ENCODE peak calls at places on chromosomes 6 and 20, in eight cellular contexts. Q, R, K, E, N, W, F and P are unnamed samples.

GRCh38 chr20:17488916-17489600 is 42.1 kb downstream of the BFSP1 start:
- DNase-seq in Q (no peak), R (no peak), K (peak; percentile 48), E (no peak), N (no peak), W (no peak), F (no peak), P (no peak)

GRCh38 chr6:6317825-6318733 is 2.4 kb downstream of the F13A1 start:
- DNase-seq in Q (no peak), R (no peak), K (no peak), E (no peak), N (no peak), W (peak; percentile 55), F (no peak), P (no peak)

GRCh38 chr20:33054791-33055190 is 1.1 kb downstream of the BPIFB3 start:
- DNase-seq in Q (no peak), R (no peak), K (no peak), E (no peak), N (no peak), W (no peak), F (no peak), P (no peak)

GRCh38 chr6:129701721-129702455 is 8.1 kb downstream of the ARHGAP18 start:
- DNase-seq in Q (peak; percentile 69), R (no peak), K (no peak), E (no peak), N (no peak), W (no peak), F (no peak), P (peak; percentile 90)

GRCh38 chr6:118826096-118826495 is 67.9 kb upstream of the ASF1A start:
- DNase-seq in Q (no peak), R (no peak), K (no peak), E (no peak), N (no peak), W (no peak), F (no peak), P (no peak)

GRCh38 chr6:70225052-70225451 is 77.8 kb downstream of the COL9A1 start:
- DNase-seq in Q (no peak), R (no peak), K (no peak), E (no peak), N (no peak), W (no peak), F (no peak), P (no peak)

GRCh38 chr6:102114402-102114801 is 720.9 kb downstream of the GRIK2 start:
- DNase-seq in Q (no peak), R (no peak), K (no peak), E (no peak), N (no peak), W (no peak), F (peak; percentile 3), P (peak; percentile 7)

GRCh38 chr6:66210964-66211363 is 503.9 kb upstream of the EYS start:
- DNase-seq in Q (no peak), R (no peak), K (no peak), E (no peak), N (no peak), W (no peak), F (no peak), P (no peak)

GRCh38 chr6:12709116-12709515 is 7.5 kb upstream of the PHACTR1 start:
- DNase-seq in Q (peak; percentile 77), R (no peak), K (no peak), E (no peak), N (no peak), W (no peak), F (no peak), P (peak; percentile 93)

GRCh38 chr6:170178561-170179477 is 112.1 kb downstream of the DLL1 start:
- DNase-seq in Q (peak; percentile 83), R (no peak), K (peak; percentile 66), E (no peak), N (no peak), W (no peak), F (peak; percentile 90), P (peak; percentile 2)

GRCh38 chr20:41650221-41650948 is 32.2 kb upstream of the CHD6 start:
- DNase-seq in Q (no peak), R (peak; percentile 51), K (no peak), E (no peak), N (no peak), W (no peak), F (no peak), P (no peak)

GRCh38 chr6:110328231-110328630 is 29.9 kb downstream of the METTL24 start:
- DNase-seq in Q (peak; percentile 64), R (no peak), K (no peak), E (no peak), N (no peak), W (no peak), F (no peak), P (peak; percentile 90)

GRCh38 chr6:145787688-145788087 is 26.9 kb downstream of the FBXO30 start:
- DNase-seq in Q (no peak), R (no peak), K (no peak), E (no peak), N (no peak), W (no peak), F (no peak), P (no peak)

GRCh38 chr6:3751019-3751729 is at the start of gene PXDC1:
- DNase-seq in Q (no peak), R (no peak), K (no peak), E (no peak), N (no peak), W (peak; percentile 31), F (no peak), P (no peak)

GRCh38 chr6:24205020-24205492 is 79.0 kb downstream of the NRSN1 start:
- DNase-seq in Q (peak; percentile 41), R (peak; percentile 51), K (no peak), E (no peak), N (no peak), W (peak; percentile 58), F (peak; percentile 14), P (peak; percentile 42)

GRCh38 chr6:1190361-1190760 is 121.5 kb upstream of the FOXQ1 start:
- DNase-seq in Q (peak; percentile 86), R (peak; percentile 24), K (no peak), E (no peak), N (no peak), W (no peak), F (peak; percentile 83), P (peak; percentile 97)

GRCh38 chr6:75244063-75244575 is 518 bp upstream of the COX7A2 start:
- DNase-seq in Q (peak; percentile 17), R (peak; percentile 18), K (no peak), E (no peak), N (no peak), W (no peak), F (no peak), P (no peak)

GRCh38 chr6:149484733-149485700 is at the start of gene ZC3H12D:
- DNase-seq in Q (no peak), R (peak; percentile 86), K (peak; percentile 68), E (peak; percentile 75), N (no peak), W (no peak), F (no peak), P (peak; percentile 78)

GRCh38 chr20:58595167-58595566 is 55.9 kb upstream of the STX16 start:
- DNase-seq in Q (no peak), R (no peak), K (no peak), E (no peak), N (no peak), W (no peak), F (no peak), P (no peak)